ENCODE peak calls at places on chromosomes 3 and 15, in four cellular contexts. G is HEK293T; Y is stimulated activated effector memory CD8-positive, alpha-beta T cell treated with anti-CD3 and anti-CD28 coated beads, Interleukin-12 subunit alpha, Interleukin-12 subunit beta, amount 100 ng/mL, for 72 hours; N is A549. Z is an unnamed sample.

GRCh38 chr15:78906310-78906608 is 33.6 kb downstream of the MORF4L1 start:
- DNase-seq in N (peak), Y (no peak), G (no peak), Z (no peak)

GRCh38 chr3:75101329-75102147 is 487.1 kb upstream of the CNTN3 start:
- DNase-seq in Y (no peak), N (no peak), G (no peak), Z (no peak)

GRCh38 chr15:76313731-76314130 is 2.5 kb upstream of the ETFA start:
- DNase-seq in N (peak), Y (no peak), G (no peak), Z (no peak)

GRCh38 chr3:42728668-42729364 is 26.2 kb upstream of the HHATL start:
- DNase-seq in Y (no peak), G (no peak), N (no peak), Z (no peak)

GRCh38 chr3:142857056-142857455 is 31.8 kb downstream of the PCOLCE2 start:
- DNase-seq in Y (no peak), N (peak), G (peak), Z (peak)

GRCh38 chr15:101128191-101128590 is 123.7 kb downstream of the CHSY1 start:
- DNase-seq in N (no peak), G (no peak), Y (no peak), Z (no peak)

GRCh38 chr15:62254137-62254934 is 89.3 kb upstream of the C2CD4B start:
- DNase-seq in Y (peak), G (peak), N (peak), Z (peak)

GRCh38 chr15:68373028-68373427 is 58.9 kb downstream of the ITGA11 start:
- DNase-seq in N (no peak), G (no peak), Y (no peak), Z (no peak)

GRCh38 chr3:123818921-123819429 is 65.2 kb downstream of the MYLK start:
- DNase-seq in N (no peak), Y (no peak), G (no peak), Z (no peak)

GRCh38 chr3:124263168-124263567 is 271.2 kb upstream of the ROPN1 start:
- DNase-seq in N (peak), G (no peak), Y (no peak), Z (peak)

GRCh38 chr15:39404767-39405173 is 176.1 kb upstream of the THBS1 start:
- DNase-seq in N (peak), Y (no peak), G (no peak), Z (no peak)

GRCh38 chr15:83320404-83320803 is 35.9 kb upstream of the BNC1 start:
- DNase-seq in N (peak), G (no peak), Y (no peak), Z (no peak)

GRCh38 chr3:133868758-133869429 is 26.8 kb downstream of the RAB6B start:
- DNase-seq in N (no peak), G (no peak), Y (no peak), Z (no peak)

GRCh38 chr15:29124581-29125381 is 144.8 kb downstream of the NSMCE3 start:
- DNase-seq in N (no peak), Y (no peak), G (no peak), Z (no peak)

GRCh38 chr3:123766195-123767019 is 117.7 kb downstream of the MYLK start:
- DNase-seq in Y (no peak), N (no peak), G (no peak), Z (no peak)

GRCh38 chr3:129623447-129624118 is 17.1 kb upstream of the PLXND1 start:
- DNase-seq in Y (no peak), G (no peak), N (peak), Z (no peak)

GRCh38 chr3:163863146-163863545 is 1215.2 kb downstream of the SI start:
- DNase-seq in Y (no peak), G (no peak), N (no peak), Z (no peak)

GRCh38 chr3:94587291-94587690 is 524.4 kb downstream of the NSUN3 start:
- DNase-seq in N (no peak), Y (no peak), G (no peak), Z (no peak)

GRCh38 chr3:35777065-35777464 is 137.7 kb downstream of the ARPP21 start:
- DNase-seq in Y (no peak), G (no peak), N (no peak), Z (no peak)

GRCh38 chr3:109081746-109082510 is 36.0 kb downstream of the MORC1 start:
- DNase-seq in G (peak), Y (peak), N (peak), Z (no peak)

GRCh38 chr3:184636774-184637316 is 75.0 kb downstream of the MAGEF1 start:
- DNase-seq in G (no peak), N (peak), Y (no peak), Z (no peak)

GRCh38 chr3:129974451-129975331 is at the start of gene TRH:
- DNase-seq in N (no peak), Y (no peak), G (no peak), Z (no peak)

GRCh38 chr3:42720126-42720525 is 17.5 kb upstream of the HHATL start:
- DNase-seq in Y (no peak), N (no peak), G (no peak), Z (no peak)

GRCh38 chr15:25171111-25171811 is 216.5 kb downstream of the SNRPN start:
- DNase-seq in Y (no peak), G (no peak), N (no peak), Z (no peak)

GRCh38 chr3:143002083-143002712 is 828 bp downstream of the U2SURP start:
- DNase-seq in Y (no peak), G (peak), N (peak), Z (no peak)

GRCh38 chr3:40083066-40083465 is 226.4 kb upstream of the EIF1B start:
- DNase-seq in G (no peak), N (no peak), Y (no peak), Z (no peak)

GRCh38 chr3:186471781-186472180 is 72.4 kb downstream of the CRYGS start:
- DNase-seq in N (no peak), Y (no peak), G (no peak), Z (no peak)

GRCh38 chr15:60212536-60212935 is 185.2 kb downstream of the ANXA2 start:
- DNase-seq in N (peak), Y (no peak), G (peak), Z (no peak)

GRCh38 chr3:48694610-48695051 is 8.9 kb upstream of the NCKIPSD start:
- DNase-seq in G (no peak), N (peak), Y (no peak), Z (peak)

GRCh38 chr3:122004123-122004522 is 17.9 kb downstream of the ILDR1 start:
- DNase-seq in Y (no peak), N (no peak), G (no peak), Z (no peak)

GRCh38 chr3:99108508-99108907 is 207.0 kb upstream of the DCBLD2 start:
- DNase-seq in G (no peak), N (peak), Y (no peak), Z (no peak)

GRCh38 chr3:15884132-15884531 is 86.4 kb upstream of the ANKRD28 start:
- DNase-seq in G (no peak), N (no peak), Y (no peak), Z (no peak)

GRCh38 chr15:50884583-50884982 is 23.9 kb upstream of the AP4E1 start:
- DNase-seq in N (peak), Y (no peak), G (no peak), Z (no peak)

GRCh38 chr3:55802816-55803215 is 315.7 kb upstream of the WNT5A start:
- DNase-seq in N (no peak), G (no peak), Y (no peak), Z (no peak)

GRCh38 chr3:130601662-130602061 is 84.7 kb downstream of the COL6A6 start:
- DNase-seq in G (peak), Y (no peak), N (no peak), Z (no peak)